ENCODE peak calls at places on chromosomes 4 and X, in seven cellular contexts. E, W, F, Q, G, R and M are unnamed samples.

GRCh38 chr4:183192566-183192965 is 93.5 kb downstream of the WWC2 start:
- DNase-seq in G (no peak), E (no peak), R (no peak), F (no peak), W (no peak), Q (no peak), M (no peak)

GRCh38 chr4:30950737-30951136 is 230.6 kb downstream of the PCDH7 start:
- DNase-seq in R (no peak), W (no peak), F (no peak), G (no peak), E (no peak), Q (no peak), M (no peak)

GRCh38 chrX:40474205-40474626 is 106.6 kb upstream of the ATP6AP2 start:
- DNase-seq in G (peak; percentile 74), W (no peak), Q (no peak), E (peak; percentile 53), F (peak; percentile 28), R (peak; percentile 20), M (peak; percentile 5)

GRCh38 chr4:91837608-91838029 is 466.1 kb upstream of the GRID2 start:
- DNase-seq in R (no peak), Q (no peak), G (no peak), E (no peak), W (peak; percentile 72), F (no peak), M (no peak)

GRCh38 chr4:48905363-48906015 is 1.1 kb downstream of the OCIAD2 start:
- DNase-seq in Q (no peak), G (no peak), F (peak; percentile 58), W (peak; percentile 8), E (no peak), R (no peak), M (no peak)

GRCh38 chr4:126610933-126611332 is 1021.8 kb upstream of the INTU start:
- DNase-seq in F (no peak), R (no peak), G (no peak), W (no peak), E (no peak), Q (no peak), M (no peak)

GRCh38 chr4:58564695-58565094 is 1454.5 kb upstream of the IGFBP7 start:
- DNase-seq in Q (no peak), E (no peak), W (no peak), G (no peak), R (no peak), F (no peak), M (no peak)

GRCh38 chr4:160129439-160129838 is 1026.6 kb downstream of the RAPGEF2 start:
- DNase-seq in G (no peak), E (no peak), R (no peak), Q (no peak), W (peak; percentile 0), F (no peak), M (no peak)

GRCh38 chrX:150575415-150575814 is 7.0 kb downstream of the MTM1 start:
- DNase-seq in W (peak; percentile 46), R (no peak), F (peak; percentile 68), Q (no peak), G (no peak), E (no peak), M (no peak)

GRCh38 chrX:100990139-100990538 is 20.6 kb downstream of the ARL13A start:
- DNase-seq in Q (no peak), W (no peak), R (no peak), G (no peak), E (no peak), F (no peak), M (no peak)

GRCh38 chr4:7979652-7979968 is 39.9 kb upstream of the AFAP1 start:
- DNase-seq in F (no peak), E (no peak), Q (no peak), W (no peak), R (no peak), G (no peak), M (no peak)

GRCh38 chr4:71713611-71714203 is 70.2 kb downstream of the GC start:
- DNase-seq in F (peak; percentile 84), R (no peak), E (peak; percentile 13), G (peak; percentile 4), Q (no peak), W (peak; percentile 85), M (peak; percentile 22)

GRCh38 chrX:143472334-143472938 is 44.8 kb downstream of the SPANXN3 start:
- DNase-seq in E (no peak), R (no peak), G (peak; percentile 61), Q (no peak), F (no peak), W (no peak), M (no peak)

GRCh38 chr4:113616443-113616842 is 145.1 kb downstream of the CAMK2D start:
- DNase-seq in F (no peak), R (no peak), G (no peak), W (no peak), E (no peak), Q (no peak), M (no peak)

GRCh38 chr4:6910960-6911874 is 1.6 kb downstream of the TBC1D14 start:
- DNase-seq in F (no peak), W (no peak), R (no peak), E (no peak), G (no peak), Q (no peak), M (no peak)

GRCh38 chrX:72408885-72409284 is 103.2 kb upstream of the CITED1 start:
- DNase-seq in E (no peak), F (no peak), R (no peak), G (no peak), W (no peak), Q (no peak), M (no peak)

GRCh38 chrX:11952176-11952720 is 186.0 kb upstream of the FRMPD4 start:
- DNase-seq in F (no peak), W (no peak), Q (no peak), G (no peak), R (no peak), E (no peak), M (no peak)

GRCh38 chrX:21374994-21375794 is 976 bp downstream of the CNKSR2 start:
- DNase-seq in R (no peak), F (no peak), Q (no peak), E (no peak), W (no peak), G (no peak), M (no peak)

GRCh38 chrX:153706799-153707198 is 17.4 kb downstream of the BCAP31 start:
- DNase-seq in R (no peak), W (no peak), F (no peak), E (no peak), Q (no peak), G (no peak), M (no peak)

GRCh38 chr4:34158883-34159282 is 2085.4 kb downstream of the ARAP2 start:
- DNase-seq in G (no peak), Q (no peak), W (no peak), F (no peak), R (no peak), E (no peak), M (no peak)

GRCh38 chr4:138003248-138003647 is 238.9 kb downstream of the SLC7A11 start:
- DNase-seq in W (peak; percentile 16), E (no peak), F (peak; percentile 55), Q (no peak), G (no peak), R (no peak), M (no peak)

GRCh38 chr4:125432078-125432477 is 117.3 kb downstream of the FAT4 start:
- DNase-seq in F (peak; percentile 7), G (no peak), R (no peak), W (peak; percentile 16), Q (no peak), E (no peak), M (no peak)

GRCh38 chrX:130623508-130623907 is 221.7 kb downstream of the RBMX2 start:
- DNase-seq in R (no peak), G (no peak), E (no peak), Q (no peak), W (no peak), F (no peak), M (no peak)

GRCh38 chr4:1511441-1512041 is 105.3 kb upstream of the NKX1-1 start:
- DNase-seq in R (peak; percentile 71), G (no peak), W (no peak), F (peak; percentile 37), Q (no peak), E (no peak), M (peak; percentile 21)

GRCh38 chr4:150799207-150799606 is 215.9 kb downstream of the LRBA start:
- DNase-seq in G (no peak), Q (no peak), R (no peak), F (no peak), E (no peak), W (no peak), M (no peak)

GRCh38 chrX:130108647-130109428 is 1.5 kb downstream of the ELF4 start:
- DNase-seq in W (peak; percentile 48), Q (no peak), G (no peak), E (no peak), R (no peak), F (peak; percentile 62), M (no peak)

GRCh38 chrX:149473092-149473491 is 32.0 kb downstream of the IDS start:
- DNase-seq in E (no peak), W (no peak), R (no peak), F (no peak), G (no peak), Q (no peak), M (no peak)

GRCh38 chrX:56811599-56811998 is 82.6 kb downstream of the NBDY start:
- DNase-seq in R (no peak), G (no peak), E (no peak), Q (no peak), F (no peak), W (no peak), M (no peak)

GRCh38 chrX:154444001-154444754 is at the start of gene FAM50A:
- DNase-seq in R (peak; percentile 79), F (peak; percentile 87), Q (peak; percentile 62), E (peak; percentile 43), W (peak; percentile 89), G (peak; percentile 74), M (no peak)

GRCh38 chr4:123976285-123976684 is 579.7 kb downstream of the SPRY1 start:
- DNase-seq in W (no peak), R (no peak), G (peak; percentile 39), Q (no peak), E (peak; percentile 63), F (no peak), M (no peak)

GRCh38 chr4:45453258-45453841 is 670.5 kb downstream of the GABRG1 start:
- DNase-seq in G (no peak), R (no peak), E (peak; percentile 32), W (peak; percentile 7), F (peak; percentile 71), Q (no peak), M (peak; percentile 24)

GRCh38 chrX:142711801-142712200 is 313.9 kb upstream of the SPANXN4 start:
- DNase-seq in Q (no peak), F (no peak), E (no peak), W (no peak), G (no peak), R (no peak), M (no peak)

GRCh38 chr4:152696764-152697250 is 17.0 kb upstream of the TMEM154 start:
- DNase-seq in W (peak; percentile 8), F (peak; percentile 79), G (no peak), R (no peak), E (no peak), Q (peak; percentile 57), M (no peak)